ENCODE peak calls at places on chromosomes 12 and 14, in six cellular contexts. Z, F, I, D, A and V are unnamed samples.
A peak's percentile ranks its signal among the peaks of the same experiment; 100 is the strongest.

GRCh38 chr12:22755629-22756028 is 130.7 kb downstream of the ETNK1 start:
- ATAC-seq in Z (no peak), F (no peak), I (no peak), D (no peak), A (no peak), V (no peak)

GRCh38 chr12:70415987-70416386 is 49.9 kb downstream of the KCNMB4 start:
- ATAC-seq in Z (no peak), F (no peak), I (no peak), D (no peak), A (no peak), V (no peak)

GRCh38 chr12:89825591-89826449 is 117.2 kb upstream of the ATP2B1 start:
- ATAC-seq in Z (no peak), F (no peak), I (no peak), D (no peak), A (peak; percentile 94), V (no peak)

GRCh38 chr14:65334765-65335411 is 77.6 kb upstream of the FUT8 start:
- ATAC-seq in Z (peak; percentile 96), F (no peak), I (no peak), D (peak; percentile 73), A (no peak), V (no peak)

GRCh38 chr12:49687941-49688340 is 19.3 kb downstream of the FMNL3 start:
- ATAC-seq in Z (peak; percentile 95), F (no peak), I (no peak), D (no peak), A (peak; percentile 83), V (no peak)

GRCh38 chr12:132143328-132144071 is 619 bp downstream of the DDX51 start:
- ATAC-seq in Z (peak; percentile 18), F (peak; percentile 48), I (peak; percentile 26), D (no peak), A (peak; percentile 4), V (peak; percentile 30)

GRCh38 chr12:52849511-52849910 is 717 bp upstream of the KRT78 start:
- ATAC-seq in Z (no peak), F (no peak), I (no peak), D (no peak), A (no peak), V (no peak)

GRCh38 chr14:70563869-70564268 is 29.1 kb upstream of the ADAM20 start:
- ATAC-seq in Z (no peak), F (no peak), I (no peak), D (no peak), A (no peak), V (no peak)

GRCh38 chr14:103111297-103111981 is 11.8 kb upstream of the TNFAIP2 start:
- ATAC-seq in Z (peak; percentile 6), F (peak; percentile 41), I (no peak), D (peak; percentile 5), A (peak; percentile 2), V (no peak)